ENCODE peak calls at places on chromosomes 5 and 9, in four cellular contexts. U, S, E and A are unnamed samples.
A peak's percentile ranks its signal among the peaks of the same experiment; 100 is the strongest.

GRCh38 chr5:133113331-133114061 is 61.7 kb downstream of the HSPA4 start:
- DNase-seq in U (no peak), S (no peak), E (no peak), A (no peak)

GRCh38 chr5:52725065-52725746 is 62.5 kb upstream of the ITGA1 start:
- DNase-seq in U (no peak), S (no peak), E (peak; percentile 43), A (peak; percentile 54)

GRCh38 chr9:91073049-91073810 is 271.6 kb downstream of the SYK start:
- DNase-seq in U (no peak), S (no peak), E (no peak), A (no peak)

GRCh38 chr5:14664270-14665109 is at the start of gene OTULIN:
- DNase-seq in U (peak; percentile 72), S (peak; percentile 95), E (peak; percentile 93), A (peak; percentile 89)

GRCh38 chr9:88812938-88813670 is 178.2 kb upstream of the S1PR3 start:
- DNase-seq in U (no peak), S (no peak), E (no peak), A (no peak)

GRCh38 chr9:33106827-33107621 is 30.6 kb upstream of the SMU1 start:
- DNase-seq in U (no peak), S (peak; percentile 76), E (peak; percentile 14), A (no peak)

GRCh38 chr9:118918180-118918579 is 451.1 kb downstream of the BRINP1 start:
- DNase-seq in U (no peak), S (no peak), E (no peak), A (no peak)

GRCh38 chr5:167029488-167029887 is 1262.0 kb upstream of the WWC1 start:
- DNase-seq in U (no peak), S (no peak), E (no peak), A (peak; percentile 16)

GRCh38 chr5:64682608-64683007 is 7.7 kb upstream of the SHISAL2B start:
- DNase-seq in U (peak; percentile 28), S (no peak), E (no peak), A (no peak)

GRCh38 chr9:121634800-121635261 is 16.6 kb upstream of the DAB2IP start:
- DNase-seq in U (no peak), S (no peak), E (peak; percentile 64), A (peak; percentile 37)

GRCh38 chr9:96751815-96752214 is 26.1 kb downstream of the ZNF510 start:
- DNase-seq in U (no peak), S (no peak), E (peak; percentile 5), A (no peak)

GRCh38 chr9:96241391-96241809 is 60.6 kb downstream of the HSD17B3 start:
- DNase-seq in U (peak; percentile 82), S (no peak), E (peak; percentile 62), A (peak; percentile 19)

GRCh38 chr5:139138790-139139189 is 59.4 kb downstream of the SIL1 start:
- DNase-seq in U (peak; percentile 45), S (no peak), E (no peak), A (peak; percentile 33)

GRCh38 chr5:41415242-41415641 is 95.2 kb downstream of the PLCXD3 start:
- DNase-seq in U (no peak), S (no peak), E (no peak), A (no peak)

GRCh38 chr9:120854596-120855327 is 12.0 kb upstream of the PSMD5 start:
- DNase-seq in U (no peak), S (no peak), E (no peak), A (no peak)

GRCh38 chr5:121189569-121190305 is 661.9 kb upstream of the FTMT start:
- DNase-seq in U (no peak), S (no peak), E (peak; percentile 66), A (peak; percentile 18)